ENCODE peak calls at places on chromosomes 5 and 9, in five cellular contexts. B is BE2C, W is PC-9, A is mammary epithelial cell, U is tibial nerve. K is an unnamed sample.

GRCh38 chr5:62590396-62590795 is 11.8 kb downstream of the LRRC70 start:
- DNase-seq in B (no peak), W (no peak), A (no peak), U (no peak), K (no peak)

GRCh38 chr5:142537938-142538337 is 148.0 kb downstream of the FGF1 start:
- DNase-seq in B (no peak), W (no peak), A (peak), U (no peak), K (no peak)

GRCh38 chr9:93955356-93956182 is 414 bp upstream of the BARX1 start:
- DNase-seq in B (no peak), W (no peak), A (no peak), U (no peak), K (no peak)

GRCh38 chr5:180352116-180352975 is 790 bp downstream of the GFPT2 start:
- DNase-seq in B (peak), W (peak), A (no peak), U (peak), K (no peak)

GRCh38 chr5:102937916-102938315 is 182.0 kb downstream of the GIN1 start:
- DNase-seq in B (no peak), W (no peak), A (peak), U (no peak), K (no peak)

GRCh38 chr9:137074657-137075274 is 2.6 kb upstream of the UAP1L1 start:
- DNase-seq in B (no peak), W (no peak), A (no peak), U (no peak), K (no peak)

GRCh38 chr9:92406506-92406905 is 2.1 kb upstream of the OGN start:
- DNase-seq in B (no peak), W (no peak), A (no peak), U (peak), K (no peak)

GRCh38 chr5:121748690-121749089 is 103.0 kb upstream of the FTMT start:
- DNase-seq in B (no peak), W (no peak), A (no peak), U (no peak), K (no peak)

GRCh38 chr9:108953983-108954574 is 19.9 kb downstream of the ABITRAM start:
- DNase-seq in B (no peak), W (no peak), A (peak), U (peak), K (peak)

GRCh38 chr9:36191290-36191645 is 547 bp downstream of the CLTA start:
- DNase-seq in B (peak), W (no peak), A (peak), U (peak), K (no peak)

GRCh38 chr5:173318881-173319609 is 9.2 kb downstream of the STC2 start:
- DNase-seq in B (no peak), W (no peak), A (no peak), U (no peak), K (no peak)

GRCh38 chr5:131749723-131750470 is 46.9 kb downstream of the FNIP1 start:
- DNase-seq in B (no peak), W (no peak), A (no peak), U (no peak), K (no peak)

GRCh38 chr9:14561929-14562386 is 131.3 kb downstream of the ZDHHC21 start:
- DNase-seq in B (no peak), W (no peak), A (peak), U (no peak), K (no peak)

GRCh38 chr9:136791466-136792276 is 527 bp downstream of the TMEM141 start:
- DNase-seq in B (peak), W (peak), A (peak), U (peak), K (peak)

GRCh38 chr5:62521319-62521718 is 57.3 kb upstream of the LRRC70 start:
- DNase-seq in B (no peak), W (no peak), A (no peak), U (no peak), K (no peak)

GRCh38 chr5:172760933-172761332 is 10.1 kb downstream of the DUSP1 start:
- DNase-seq in B (no peak), W (no peak), A (no peak), U (no peak), K (no peak)

GRCh38 chr5:132655821-132656773 is 1.9 kb upstream of the IL13 start:
- DNase-seq in B (peak), W (no peak), A (no peak), U (no peak), K (no peak)

GRCh38 chr5:103474671-103475070 is 87.9 kb downstream of the NUDT12 start:
- DNase-seq in B (no peak), W (no peak), A (no peak), U (no peak), K (no peak)

GRCh38 chr5:143229896-143230675 is 173.4 kb downstream of the NR3C1 start:
- DNase-seq in B (no peak), W (no peak), A (no peak), U (no peak), K (no peak)

GRCh38 chr5:159571501-159572244 is 241.4 kb upstream of the IL12B start:
- DNase-seq in B (peak), W (peak), A (peak), U (no peak), K (peak)

GRCh38 chr5:59722875-59723274 is 170.7 kb downstream of the PDE4D start:
- DNase-seq in B (no peak), W (no peak), A (peak), U (no peak), K (no peak)

GRCh38 chr9:110443146-110443877 is 105.6 kb upstream of the TXNDC8 start:
- DNase-seq in B (no peak), W (peak), A (peak), U (no peak), K (no peak)

GRCh38 chr9:38213591-38213990 is 144.6 kb upstream of the SHB start:
- DNase-seq in B (no peak), W (no peak), A (no peak), U (no peak), K (no peak)

GRCh38 chr9:123954518-123954917 is 24.6 kb upstream of the DENND1A start:
- DNase-seq in B (no peak), W (no peak), A (no peak), U (no peak), K (no peak)

GRCh38 chr5:78295035-78295961 is 800 bp upstream of the AP3B1 start:
- DNase-seq in B (peak), W (peak), A (peak), U (peak), K (no peak)

GRCh38 chr5:52922384-52922783 is 66.8 kb upstream of the ITGA2 start:
- DNase-seq in B (no peak), W (peak), A (peak), U (no peak), K (peak)

GRCh38 chr5:37772255-37772654 is 67.6 kb downstream of the GDNF start:
- DNase-seq in B (no peak), W (no peak), A (no peak), U (no peak), K (no peak)

GRCh38 chr5:41403846-41404245 is 106.6 kb downstream of the PLCXD3 start:
- DNase-seq in B (no peak), W (no peak), A (no peak), U (no peak), K (no peak)

GRCh38 chr5:71973563-71973962 is 133.7 kb upstream of the MAP1B start:
- DNase-seq in B (no peak), W (no peak), A (no peak), U (no peak), K (no peak)

GRCh38 chr5:122415030-122415429 is 103.0 kb downstream of the SNCAIP start:
- DNase-seq in B (no peak), W (no peak), A (no peak), U (no peak), K (no peak)

GRCh38 chr9:126440938-126441337 is 114.3 kb downstream of the MVB12B start:
- DNase-seq in B (no peak), W (no peak), A (no peak), U (no peak), K (no peak)

GRCh38 chr5:172910828-172911627 is 48.2 kb upstream of the RPL26L1 start:
- DNase-seq in B (peak), W (peak), A (peak), U (peak), K (no peak)

GRCh38 chr9:95506438-95506691 is 10.4 kb downstream of the PTCH1 start:
- DNase-seq in B (peak), W (peak), A (peak), U (no peak), K (no peak)

GRCh38 chr9:84283895-84284294 is 56.7 kb downstream of the SLC28A3 start:
- DNase-seq in B (no peak), W (no peak), A (no peak), U (no peak), K (no peak)

GRCh38 chr5:177498013-177498847 is 826 bp upstream of the PDLIM7 start:
- DNase-seq in B (peak), W (no peak), A (peak), U (no peak), K (no peak)

GRCh38 chr5:1882337-1883119 is at the start of gene IRX4:
- DNase-seq in B (no peak), W (peak), A (peak), U (no peak), K (peak)

GRCh38 chr5:150710165-150710564 is 9.3 kb upstream of the RBM22 start:
- DNase-seq in B (no peak), W (no peak), A (no peak), U (no peak), K (no peak)

GRCh38 chr9:128685636-128686489 is 3.2 kb upstream of the SET start:
- DNase-seq in B (no peak), W (no peak), A (no peak), U (no peak), K (no peak)

GRCh38 chr5:141101059-141101458 is 786 bp downstream of the PCDHB3 start:
- DNase-seq in B (no peak), W (no peak), A (no peak), U (no peak), K (no peak)

GRCh38 chr5:141105350-141105749 is 5.1 kb downstream of the PCDHB3 start:
- DNase-seq in B (no peak), W (no peak), A (no peak), U (no peak), K (no peak)

GRCh38 chr5:141095263-141095641 is 837 bp downstream of the PCDHB2 start:
- DNase-seq in B (no peak), W (no peak), A (no peak), U (no peak), K (no peak)

GRCh38 chr5:141094481-141095262 is at the start of gene PCDHB2:
- DNase-seq in B (peak), W (peak), A (peak), U (peak), K (peak)

GRCh38 chr5:141100243-141100805 is at the start of gene PCDHB3:
- DNase-seq in B (peak), W (no peak), A (peak), U (peak), K (no peak)
- TF ChIP-seq CTCF in B (peak), W (no peak), A (peak), U (peak), K (peak)

DNA sequence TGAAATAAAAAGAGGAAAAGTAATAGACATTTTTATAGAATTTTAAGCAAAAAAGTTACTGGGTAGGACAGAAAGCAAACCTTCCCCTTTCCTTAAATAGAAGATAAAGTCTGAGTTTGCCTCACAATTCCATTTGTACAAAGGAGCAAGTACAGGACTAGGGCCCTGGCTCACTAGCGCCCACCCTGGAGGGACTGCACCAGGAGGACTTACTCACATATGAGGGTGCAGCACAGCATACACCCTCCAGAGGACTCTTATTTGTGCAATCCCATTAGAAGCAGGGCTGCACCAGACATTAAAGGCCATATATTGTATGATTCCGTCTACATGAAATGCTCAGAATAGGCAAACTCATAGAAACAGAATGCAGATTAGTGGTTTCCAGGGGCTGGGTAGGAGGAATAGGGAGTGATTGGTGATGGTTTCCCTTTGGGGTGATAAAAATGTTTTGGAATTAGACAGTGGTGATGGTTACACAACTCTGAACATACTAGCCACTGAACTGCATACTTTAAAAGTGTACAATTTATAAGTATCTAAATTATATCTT is 4.5 kb downstream of the REEP5 start:
- DNase-seq in B (peak), W (no peak), A (no peak), U (no peak), K (no peak)
- TF ChIP-seq CTCF in B (peak), W (no peak), A (no peak), U (no peak), K (peak)

DNA sequence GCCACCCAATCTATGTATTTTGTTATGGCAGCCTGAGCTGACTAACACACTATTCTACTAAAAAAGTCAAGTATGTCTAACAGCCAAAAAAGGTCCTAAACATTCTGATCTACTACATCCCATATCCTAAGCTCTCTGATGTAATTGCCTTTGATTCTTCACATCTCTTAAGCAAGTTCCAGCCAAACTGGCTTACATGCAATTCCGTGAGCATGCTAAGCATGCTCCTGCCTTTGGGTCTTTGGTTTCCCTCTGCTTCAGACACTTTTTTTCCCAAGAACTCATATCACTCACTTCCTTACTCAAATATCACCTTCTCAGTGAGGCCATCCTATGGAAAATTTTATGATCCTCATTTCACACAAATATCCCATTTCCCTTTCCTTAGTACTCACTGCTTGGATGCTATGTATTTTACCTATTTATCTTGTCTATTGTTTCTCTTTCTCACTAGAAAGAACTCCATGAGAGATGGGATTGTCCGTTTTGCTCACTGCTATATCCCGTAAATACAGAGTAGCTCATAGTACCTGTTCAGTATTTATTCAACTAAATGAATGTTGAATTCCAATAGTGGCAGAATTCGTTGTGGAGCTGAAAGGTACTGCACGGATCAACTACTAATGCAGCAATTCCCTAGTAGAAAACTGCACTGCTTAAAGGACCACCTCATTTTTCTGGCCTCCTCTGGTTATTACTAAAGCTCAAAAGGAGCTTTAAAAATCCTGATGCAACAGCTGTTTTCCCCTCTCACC is 2.3 kb upstream of the SLC12A2 start:
- DNase-seq in B (no peak), W (no peak), A (no peak), U (no peak), K (no peak)
- TF ChIP-seq CTCF in B (no peak), W (peak), A (peak), U (no peak), K (no peak)

GRCh38 chr5:64767959-64768357 is 533 bp downstream of the SREK1IP1 start:
- DNase-seq in B (no peak), W (no peak), A (no peak), U (peak), K (no peak)

GRCh38 chr5:64766105-64766504 is 2.4 kb downstream of the SREK1IP1 start:
- DNase-seq in B (no peak), W (no peak), A (peak), U (no peak), K (no peak)

GRCh38 chr5:64769856-64770255 is 1.1 kb downstream of the CWC27 start:
- DNase-seq in B (no peak), W (no peak), A (no peak), U (no peak), K (no peak)

GRCh38 chr5:64766934-64767333 is 1.6 kb downstream of the SREK1IP1 start:
- DNase-seq in B (no peak), W (no peak), A (no peak), U (no peak), K (no peak)

DNA sequence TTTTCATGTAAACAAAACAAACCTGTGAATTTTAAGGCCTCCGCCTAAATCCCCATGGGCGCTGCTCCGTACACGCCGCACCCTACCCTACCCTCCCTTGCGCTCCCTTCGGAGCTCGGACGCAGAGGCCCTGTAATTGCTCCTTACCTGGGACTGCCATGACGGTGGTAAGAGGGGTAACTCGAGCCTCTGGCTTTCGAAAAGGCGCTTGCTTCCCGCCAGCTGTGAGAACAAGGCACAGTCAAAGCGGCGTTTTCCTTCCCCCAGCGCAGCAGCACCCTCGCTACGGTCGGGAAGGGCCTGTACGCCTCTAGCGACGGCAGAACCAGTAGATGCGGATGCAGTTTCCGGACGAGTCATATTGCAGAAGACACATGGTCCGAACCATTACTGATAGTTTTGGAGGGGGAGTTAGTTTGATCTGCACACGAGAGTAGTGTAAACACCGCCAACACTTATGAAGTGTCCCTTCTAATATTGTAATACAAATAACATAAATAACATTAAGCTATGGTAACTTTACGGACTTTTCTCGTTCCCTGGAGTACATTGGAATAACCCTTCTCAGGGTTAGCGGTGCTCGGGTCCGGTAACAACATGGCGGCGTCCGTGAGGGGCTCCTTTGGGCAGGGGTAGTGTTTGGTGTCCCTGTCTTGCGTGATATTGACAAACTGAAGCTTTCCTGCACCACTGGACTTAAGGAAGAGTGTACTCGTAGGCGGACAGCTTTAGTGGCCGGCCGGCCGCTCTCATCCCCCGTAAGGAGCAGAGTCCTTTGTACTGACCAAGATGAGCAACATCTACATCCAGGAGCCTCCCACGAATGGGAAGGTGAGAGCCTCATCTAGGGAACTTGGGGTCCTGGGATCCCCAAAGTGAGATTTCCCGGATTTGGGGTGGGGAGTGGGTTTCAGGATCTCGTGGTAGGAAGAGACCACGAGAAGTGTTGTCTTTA is at the start of the genes CWC27 and SREK1IP1:
- DNase-seq in B (peak), W (peak), A (peak), U (peak), K (peak)
- TF ChIP-seq CTCF in B (peak), W (no peak), A (peak), U (no peak), K (no peak)

DNA sequence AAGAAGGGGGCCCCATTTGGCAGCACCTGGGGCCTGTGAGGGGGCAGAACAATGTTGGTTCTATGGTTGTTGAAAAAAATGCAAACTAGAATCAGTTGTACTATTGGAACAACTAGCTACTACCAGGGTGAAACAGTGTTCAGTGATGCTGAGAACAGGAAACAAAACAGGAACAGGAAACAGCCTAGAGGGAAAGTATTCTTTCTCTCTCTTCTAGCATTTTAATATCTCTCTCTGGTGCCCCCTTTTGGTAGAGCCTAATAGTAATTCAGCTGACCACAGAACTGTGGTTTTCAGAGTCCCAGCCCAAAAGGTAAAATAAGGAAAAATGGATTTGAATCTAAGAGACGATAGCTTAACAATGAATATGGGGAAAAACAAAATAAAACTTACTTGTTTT is 138.0 kb upstream of the KCNN2 start:
- DNase-seq in B (peak), W (no peak), A (peak), U (no peak), K (no peak)
- TF ChIP-seq CTCF in B (peak), W (peak), A (peak), U (no peak), K (peak)

GRCh38 chr9:133359420-133360175 is 3.2 kb downstream of the SURF2 start:
- DNase-seq in B (peak), W (no peak), A (no peak), U (no peak), K (no peak)
- TF ChIP-seq CTCF in B (peak), W (peak), A (peak), U (no peak), K (peak)

GRCh38 chr9:23740531-23740930 is 85.5 kb downstream of the ELAVL2 start:
- DNase-seq in B (no peak), W (no peak), A (no peak), U (no peak), K (no peak)
- TF ChIP-seq CTCF in B (no peak), W (no peak), A (no peak), U (no peak), K (no peak)

K was measured in LNCaP clone FGC.